ENCODE peak calls at places on chromosome 15, in seven cellular contexts. U, Q, J, E, T, K and V are unnamed samples.

GRCh38 chr15:31343831-31344230 is 17.2 kb downstream of the KLF13 start:
- DNase-seq in J (no peak), Q (no peak), E (no peak), K (no peak), U (no peak), T (no peak), V (no peak)

GRCh38 chr15:65215496-65215895 is 4.2 kb upstream of the CILP start:
- DNase-seq in U (no peak), Q (no peak), K (no peak), T (no peak), J (no peak), E (no peak), V (no peak)

GRCh38 chr15:93708721-93709120 is 522.6 kb upstream of the MCTP2 start:
- DNase-seq in U (no peak), E (no peak), J (no peak), T (no peak), K (no peak), Q (no peak), V (no peak)

GRCh38 chr15:30903497-30904187 is at the start of gene FAN1:
- DNase-seq in K (peak; percentile 82), E (peak; percentile 93), Q (peak; percentile 85), T (peak; percentile 30), J (peak; percentile 75), U (peak; percentile 95), V (peak; percentile 94)

GRCh38 chr15:65033659-65034269 is 4.3 kb upstream of the MTFMT start:
- DNase-seq in K (no peak), T (no peak), J (peak; percentile 25), Q (peak; percentile 37), E (peak; percentile 80), U (no peak), V (peak; percentile 48)

GRCh38 chr15:85030301-85031049 is 48.8 kb downstream of the PDE8A start:
- DNase-seq in J (peak; percentile 44), U (no peak), E (no peak), K (no peak), Q (no peak), T (no peak), V (no peak)

GRCh38 chr15:56732881-56733130 is 503 bp downstream of the ZNF280D start:
- DNase-seq in T (no peak), E (no peak), K (no peak), U (no peak), J (peak; percentile 27), Q (no peak), V (no peak)

GRCh38 chr15:50906954-50907865 is 1.3 kb upstream of the AP4E1 start:
- DNase-seq in J (peak; percentile 10), Q (peak; percentile 85), E (no peak), K (no peak), U (no peak), T (no peak), V (peak; percentile 3)

GRCh38 chr15:90562669-90563068 is 32.9 kb downstream of the CRTC3 start:
- DNase-seq in J (no peak), T (no peak), Q (no peak), E (no peak), U (no peak), K (no peak), V (no peak)

GRCh38 chr15:88300018-88300549 is 43.5 kb upstream of the NTRK3 start:
- DNase-seq in T (no peak), Q (no peak), J (no peak), E (no peak), K (no peak), U (no peak), V (no peak)

GRCh38 chr15:42220216-42220615 is 12.1 kb upstream of the VPS39 start:
- DNase-seq in E (no peak), U (no peak), K (no peak), T (no peak), Q (no peak), J (no peak), V (no peak)

GRCh38 chr15:77984446-77984861 is 93.1 kb downstream of the TBC1D2B start:
- DNase-seq in K (no peak), Q (no peak), J (no peak), U (no peak), E (no peak), T (no peak), V (no peak)

GRCh38 chr15:52078876-52079700 is 33.5 kb downstream of the BCL2L10 start:
- DNase-seq in U (peak; percentile 96), E (peak; percentile 81), Q (peak; percentile 88), K (peak; percentile 28), T (no peak), J (peak; percentile 30), V (peak; percentile 82)

GRCh38 chr15:77526582-77527163 is 106.0 kb downstream of the HMG20A start:
- DNase-seq in T (no peak), J (no peak), E (no peak), Q (no peak), U (no peak), K (no peak), V (no peak)

GRCh38 chr15:69117431-69117841 is 43.0 kb upstream of the GLCE start:
- DNase-seq in K (no peak), U (peak; percentile 82), Q (no peak), J (no peak), E (no peak), T (no peak), V (peak; percentile 99)

GRCh38 chr15:57534279-57534678 is 57.4 kb upstream of the MYZAP start:
- DNase-seq in U (peak; percentile 63), E (no peak), Q (no peak), K (no peak), T (no peak), J (no peak), V (no peak)

GRCh38 chr15:38072507-38073277 is 138.3 kb downstream of the TMCO5A start:
- DNase-seq in E (peak; percentile 97), U (peak; percentile 96), Q (no peak), T (peak; percentile 40), K (peak; percentile 93), J (peak; percentile 26), V (peak; percentile 94)

GRCh38 chr15:85607842-85608241 is 186.9 kb downstream of the KLHL25 start:
- DNase-seq in Q (no peak), E (peak; percentile 28), K (no peak), J (peak; percentile 75), T (no peak), U (no peak), V (no peak)

GRCh38 chr15:88894348-88894818 is 961 bp downstream of the HAPLN3 start:
- DNase-seq in T (no peak), U (peak; percentile 97), J (no peak), K (no peak), Q (peak; percentile 86), E (no peak), V (no peak)